ENCODE peak calls at places on chromosomes 7 and 10, in eight cellular contexts. I is posterior vena cava; R is stimulated activated CD4-positive, alpha-beta T cell treated with anti-CD3 and anti-CD28 coated beads, Interleukin-15, amount 100 ng/mL, for 1 hour; O is ACHN; M is NCI-H69; A is lower lobe of right lung; Q is type B pancreatic cell; K is upper lobe of right lung. N is an unnamed sample.
A peak's percentile ranks its signal among the peaks of the same experiment; 100 is the strongest.

GRCh38 chr10:68362590-68362989 is 29.9 kb upstream of the PBLD start:
- DNase-seq in O (no peak), A (no peak), R (no peak), I (no peak), K (no peak), Q (no peak), M (no peak), N (no peak)

GRCh38 chr10:74683621-74684114 is 142.7 kb upstream of the KAT6B start:
- DNase-seq in O (no peak), R (no peak), A (no peak), Q (no peak), M (no peak), I (no peak), K (no peak), N (no peak)

GRCh38 chr10:127547997-127548396 is 1.1 kb upstream of the NPS start:
- DNase-seq in K (no peak), I (no peak), R (no peak), Q (no peak), O (no peak), M (no peak), A (no peak), N (no peak)

GRCh38 chr10:93614101-93614825 is 1.9 kb downstream of the PDE6C start:
- DNase-seq in O (no peak), Q (no peak), K (no peak), A (no peak), I (no peak), M (no peak), R (no peak), N (no peak)

GRCh38 chr10:70866424-70866823 is 21.9 kb downstream of the PCBD1 start:
- DNase-seq in I (no peak), O (no peak), M (no peak), A (no peak), Q (no peak), K (no peak), R (no peak), N (peak; percentile 30)

GRCh38 chr7:26497801-26498596 is 206.3 kb downstream of the SNX10 start:
- DNase-seq in K (no peak), O (peak; percentile 78), M (no peak), Q (no peak), A (no peak), R (no peak), I (no peak), N (no peak)

GRCh38 chr7:105224884-105225651 is 163.7 kb downstream of the SRPK2 start:
- DNase-seq in K (no peak), O (peak; percentile 98), A (no peak), R (no peak), M (peak; percentile 64), Q (no peak), I (no peak), N (peak; percentile 94)

GRCh38 chr10:91604936-91605534 is 27.8 kb downstream of the PPP1R3C start:
- DNase-seq in K (no peak), I (no peak), A (no peak), M (no peak), R (no peak), O (no peak), Q (no peak), N (peak; percentile 82)

GRCh38 chr10:80260295-80261243 is 28.9 kb downstream of the MAT1A start:
- DNase-seq in K (no peak), R (no peak), M (peak; percentile 13), I (no peak), A (no peak), O (peak; percentile 40), Q (no peak), N (no peak)

GRCh38 chr10:110600487-110601101 is 33.1 kb downstream of the SMC3 start:
- DNase-seq in Q (no peak), O (peak; percentile 79), K (no peak), A (no peak), M (peak; percentile 57), I (no peak), R (no peak), N (peak; percentile 69)

GRCh38 chr10:65941098-65941655 is 984.7 kb upstream of the LRRTM3 start:
- DNase-seq in R (no peak), O (no peak), Q (no peak), A (no peak), K (no peak), M (no peak), I (no peak), N (no peak)

GRCh38 chr10:14967897-14968296 is 8.7 kb downstream of the MEIG1 start:
- DNase-seq in R (no peak), A (no peak), O (no peak), K (no peak), I (no peak), Q (no peak), M (no peak), N (no peak)

GRCh38 chr7:123417580-123417979 is 116.8 kb downstream of the IQUB start:
- DNase-seq in R (no peak), I (no peak), M (peak; percentile 23), O (no peak), A (no peak), K (no peak), Q (no peak), N (no peak)

GRCh38 chr7:51250517-51250916 is 66.1 kb downstream of the COBL start:
- DNase-seq in I (no peak), O (no peak), M (no peak), R (no peak), A (no peak), Q (no peak), K (no peak), N (no peak)

GRCh38 chr7:95963446-95963990 is 191.2 kb downstream of the DYNC1I1 start:
- DNase-seq in A (no peak), M (no peak), K (no peak), O (no peak), I (no peak), R (no peak), Q (no peak), N (peak; percentile 8)

GRCh38 chr10:22335204-22335956 is 9.9 kb upstream of the SPAG6 start:
- DNase-seq in M (no peak), I (peak; percentile 90), R (peak; percentile 33), K (peak; percentile 76), Q (no peak), A (peak; percentile 71), O (peak; percentile 44), N (peak; percentile 48)

GRCh38 chr10:50407077-50407801 is 155.9 kb upstream of the ASAH2 start:
- DNase-seq in A (no peak), K (no peak), M (no peak), R (no peak), Q (no peak), I (no peak), O (no peak), N (no peak)

GRCh38 chr10:131703941-131704340 is 196.9 kb upstream of the PPP2R2D start:
- DNase-seq in A (no peak), O (no peak), K (peak; percentile 23), M (no peak), I (peak; percentile 71), Q (peak; percentile 57), R (no peak), N (no peak)

GRCh38 chr10:131126321-131127121 is 185.0 kb downstream of the TCERG1L start:
- DNase-seq in M (peak; percentile 18), A (no peak), R (no peak), I (no peak), Q (no peak), K (no peak), O (no peak), N (no peak)

GRCh38 chr7:35584990-35585389 is 109.9 kb downstream of the HERPUD2 start:
- DNase-seq in K (no peak), M (no peak), A (no peak), R (no peak), O (no peak), Q (no peak), I (no peak), N (peak; percentile 20)

GRCh38 chr7:155506854-155507337 is 39.5 kb downstream of the CNPY1 start:
- DNase-seq in K (no peak), M (peak; percentile 44), A (no peak), R (no peak), Q (no peak), O (no peak), I (no peak), N (no peak)

N was measured in astrocyte of the spinal cord.